ENCODE peak calls at places on chromosome 10, in ten cellular contexts. B is psoas muscle, G is transverse colon, X is uterus, R is prostate gland, Q is cardiac muscle cell, E is thoracic aorta, D is lung, S is mammary epithelial cell, U is PC-3. H is an unnamed sample. For H3K36me3, the result is how much of the 10 kb centered on the place peaks cover.

GRCh38 chr10:17685227-17685840 is 41.4 kb downstream of the STAM start:
- DNase-seq in S (no peak), U (no peak), X (no peak), E (no peak), B (no peak), Q (no peak), G (no peak), D (no peak), R (no peak), H (no peak)

GRCh38 chr10:113788604-113789083 is 37.2 kb downstream of the PLEKHS1 start:
- DNase-seq in X (no peak), Q (no peak), B (no peak), E (peak), U (peak), D (peak), R (peak), S (peak), G (no peak), H (no peak)

GRCh38 chr10:125868372-125868975 is 12.6 kb downstream of the DHX32 start:
- DNase-seq in R (no peak), E (no peak), G (peak), B (no peak), S (peak), Q (peak), D (no peak), U (peak), X (no peak), H (no peak)

GRCh38 chr10:71525721-71526120 is 129.0 kb downstream of the CDH23 start:
- DNase-seq in B (no peak), R (no peak), U (peak), D (no peak), X (no peak), G (no peak), E (no peak), S (peak), Q (no peak), H (no peak)

GRCh38 chr10:29057712-29058426 is 231.0 kb upstream of the LYZL1 start:
- DNase-seq in E (no peak), S (no peak), D (no peak), G (no peak), U (no peak), B (no peak), R (peak), Q (no peak), X (no peak), H (no peak)

GRCh38 chr10:17644485-17644964 is 574 bp downstream of the STAM start:
- DNase-seq in E (no peak), Q (no peak), G (no peak), D (no peak), S (no peak), B (no peak), X (peak), U (no peak), R (no peak), H (no peak)

GRCh38 chr10:61592581-61592980 is 70.1 kb upstream of the CABCOCO1 start:
- DNase-seq in B (no peak), R (no peak), G (no peak), E (no peak), Q (peak), U (peak), D (no peak), X (no peak), S (peak), H (peak)

GRCh38 chr10:10903620-10904019 is 114.1 kb upstream of the CELF2 start:
- DNase-seq in X (no peak), D (no peak), G (no peak), S (no peak), E (no peak), Q (no peak), U (no peak), B (no peak), R (no peak), H (no peak)

GRCh38 chr10:124681091-124681490 is 63.1 kb downstream of the FAM53B start:
- DNase-seq in X (no peak), E (no peak), G (no peak), B (peak), R (no peak), U (no peak), Q (no peak), D (no peak), S (no peak), H (peak)

GRCh38 chr10:5776150-5776880 is 36.9 kb downstream of the GDI2 start:
- DNase-seq in G (no peak), E (no peak), R (no peak), Q (peak), X (no peak), S (no peak), U (no peak), B (no peak), D (no peak), H (no peak)

GRCh38 chr10:73247509-73248258 is 629 bp upstream of the DNAJC9 start:
- DNase-seq in R (no peak), X (no peak), U (peak), E (no peak), G (no peak), B (no peak), S (no peak), Q (no peak), D (no peak), H (no peak)

GRCh38 chr10:126598009-126598408 is 72.5 kb downstream of the C10orf90 start:
- DNase-seq in U (peak), S (peak), R (peak), X (no peak), D (no peak), B (no peak), E (no peak), G (peak), Q (peak), H (peak)

DNA sequence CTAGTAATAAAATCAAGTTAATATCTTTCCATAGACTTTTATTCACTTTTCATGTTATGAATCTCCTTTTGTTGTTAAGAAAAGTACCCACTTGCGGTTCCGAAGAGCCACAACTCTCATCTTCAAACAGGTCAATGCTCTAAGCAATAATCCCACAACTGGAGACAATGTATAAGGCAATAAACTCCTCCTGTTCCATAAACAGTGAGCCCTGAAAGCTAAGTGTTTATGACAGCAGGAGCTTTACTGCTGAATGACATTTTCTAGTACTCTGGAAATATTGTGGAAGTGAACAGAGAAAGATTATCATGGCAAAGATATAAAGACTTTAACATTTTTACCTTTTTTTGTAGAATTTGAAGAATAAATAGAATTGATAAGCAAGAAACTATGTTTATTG is 213.5 kb upstream of the MBL2 start:
- DNase-seq in R (no peak), S (no peak), X (no peak), Q (no peak), D (no peak), U (no peak), B (no peak), G (no peak), E (no peak), H (no peak)
- H3K4me3 ChIP-seq in R (no peak), S (no peak), X (no peak), Q (no peak), D (no peak), U (no peak), B (no peak), G (no peak), E (no peak), H (no peak)

GRCh38 chr10:103145046-103145445 is 48.0 kb downstream of the NT5C2 start:
- DNase-seq in R (no peak), E (no peak), S (no peak), X (no peak), U (no peak), Q (no peak), G (no peak), D (no peak), B (no peak), H (no peak)
- H3K36me3 ChIP-seq in R (under half), E (under half), S (under half), X (under half), U (under half), Q (under half), G (under half), D (under half), B (under half), H (under half)

GRCh38 chr10:131640045-131640644 is 260.7 kb upstream of the PPP2R2D start:
- DNase-seq in X (no peak), D (no peak), E (no peak), S (no peak), U (no peak), Q (no peak), G (no peak), B (no peak), R (no peak), H (no peak)

GRCh38 chr10:131641898-131642297 is 258.9 kb upstream of the PPP2R2D start:
- DNase-seq in R (no peak), U (no peak), B (no peak), X (no peak), G (no peak), D (no peak), E (no peak), S (no peak), Q (no peak), H (no peak)

GRCh38 chr10:131642966-131643365 is 257.8 kb upstream of the PPP2R2D start:
- DNase-seq in B (no peak), D (no peak), U (no peak), S (no peak), X (no peak), Q (no peak), G (no peak), E (no peak), R (no peak), H (no peak)

GRCh38 chr10:131638481-131639278 is 262.1 kb upstream of the PPP2R2D start:
- DNase-seq in E (no peak), X (no peak), D (no peak), B (no peak), R (no peak), S (no peak), U (no peak), G (no peak), Q (no peak), H (no peak)

GRCh38 chr10:131641231-131641630 is 259.6 kb upstream of the PPP2R2D start:
- DNase-seq in S (no peak), G (no peak), D (peak), E (no peak), U (no peak), Q (no peak), R (no peak), X (no peak), B (no peak), H (no peak)
- TF ChIP-seq CTCF in S (no peak), G (no peak), D (no peak), E (no peak), U (no peak), Q (no peak), R (no peak), X (no peak), B (no peak), H (no peak)

DNA sequence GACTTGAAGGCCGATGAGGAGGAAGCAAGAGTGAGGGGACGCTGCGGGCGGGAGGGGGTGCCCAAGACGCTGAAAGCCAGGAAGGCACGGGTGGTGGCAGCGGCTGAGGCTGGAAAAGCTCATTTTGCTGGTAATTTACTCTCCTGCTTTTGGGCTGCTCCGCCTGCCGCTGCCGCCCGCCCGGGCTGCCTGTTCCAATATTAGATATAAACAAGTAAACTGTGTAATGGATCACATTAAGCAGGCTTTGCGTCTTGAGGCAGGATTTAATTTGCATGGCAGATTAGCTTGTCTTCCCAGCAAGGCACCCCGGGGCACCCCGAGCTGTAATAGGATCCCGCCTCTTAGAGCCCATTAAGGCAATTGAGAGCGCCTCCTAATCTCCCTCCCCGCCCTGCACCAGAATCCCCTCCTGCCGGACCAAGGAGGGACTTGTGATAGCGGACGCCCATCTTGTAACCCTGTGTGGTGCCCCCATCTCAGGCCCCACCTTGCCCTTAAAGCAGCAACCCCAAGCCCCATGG is 46.1 kb upstream of the SLF2 start:
- DNase-seq in X (no peak), R (no peak), S (no peak), B (no peak), E (no peak), U (no peak), G (no peak), D (no peak), Q (peak), H (no peak)
- H3K4me3 ChIP-seq in X (no peak), R (no peak), S (no peak), B (no peak), E (no peak), U (no peak), G (no peak), D (no peak), Q (no peak), H (no peak)

GRCh38 chr10:100554902-100555301 is 19.2 kb downstream of the HIF1AN start:
- DNase-seq in E (no peak), R (no peak), U (no peak), G (no peak), Q (no peak), S (no peak), D (no peak), B (no peak), X (no peak), H (no peak)
- H3K36me3 ChIP-seq in E (under half), R (under half), U (under half), G (under half), Q (under half), S (under half), D (under half), B (under half), X (under half), H (under half)

DNA sequence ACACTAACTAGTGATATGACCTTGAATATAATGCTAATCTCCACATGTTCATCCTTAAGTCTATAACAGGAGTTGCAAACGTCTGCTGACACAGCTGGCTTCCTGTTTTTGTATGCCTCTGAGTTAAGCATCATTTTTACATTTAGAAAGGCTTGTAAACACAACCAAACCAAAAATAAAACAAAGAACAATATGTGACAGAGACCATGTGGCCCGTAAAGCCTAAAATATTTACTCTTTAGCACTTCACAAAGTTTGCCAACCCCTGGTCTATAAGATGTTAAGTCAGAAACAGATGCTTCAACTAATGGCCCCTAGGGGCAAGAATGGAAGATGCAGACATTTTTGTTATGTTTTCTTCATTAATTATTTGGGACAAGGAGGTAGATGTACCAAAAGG is 109.3 kb downstream of the CPEB3 start:
- DNase-seq in G (no peak), X (no peak), B (no peak), E (no peak), D (no peak), U (peak), Q (no peak), R (no peak), S (no peak), H (no peak)
- TF ChIP-seq CTCF in G (no peak), X (no peak), B (no peak), E (peak), D (no peak), U (peak), Q (peak), R (no peak), S (peak), H (no peak)

DNA sequence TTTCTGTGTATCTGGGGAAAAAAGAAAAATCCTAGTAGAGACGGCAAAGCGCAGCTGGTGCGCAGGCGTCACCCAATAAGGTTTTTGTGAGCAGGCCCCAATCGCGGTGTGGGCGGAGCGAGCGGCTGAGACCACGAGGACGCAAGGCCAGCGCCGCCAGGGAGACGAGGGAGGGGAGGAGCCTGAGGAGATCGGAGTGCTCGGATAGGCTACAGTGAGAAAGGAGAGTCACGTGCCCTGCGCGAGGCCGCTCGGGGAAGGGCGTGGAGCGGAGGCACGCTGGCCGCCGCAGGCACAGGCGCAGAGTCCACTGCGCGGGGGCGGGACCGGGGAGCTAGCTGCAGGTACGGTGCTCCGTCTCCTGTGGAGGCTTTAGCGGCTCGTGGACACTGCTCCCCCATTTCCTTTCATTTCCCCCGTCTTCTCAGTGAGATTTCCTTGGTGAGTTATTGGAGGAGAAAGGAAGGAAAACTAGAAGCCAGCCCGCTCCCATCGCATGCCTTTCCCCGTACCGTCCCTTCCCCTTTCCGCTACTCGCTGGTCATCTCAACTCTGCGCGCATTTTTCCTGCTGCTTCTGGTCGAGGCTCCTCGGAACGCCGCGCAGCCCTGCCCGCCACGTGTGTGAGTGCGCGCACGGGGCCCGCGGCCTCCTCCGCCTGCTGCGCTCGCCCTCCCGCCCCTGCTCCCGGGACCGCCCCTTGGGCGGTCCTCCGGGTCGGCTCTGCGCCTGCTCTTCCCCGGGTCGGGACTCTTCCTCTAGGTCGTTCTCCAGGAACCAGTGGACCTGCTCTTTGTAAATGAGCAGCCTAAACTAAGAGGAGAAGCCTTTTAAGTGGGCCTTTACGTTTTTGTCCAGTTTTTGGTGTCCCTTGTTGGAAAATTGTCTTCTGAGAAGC is at the start of gene THNSL1:
- DNase-seq in D (peak), S (peak), R (peak), Q (peak), X (peak), E (peak), U (peak), B (peak), G (peak), H (peak)
- H3K4me3 ChIP-seq in D (peak), S (peak), R (peak), Q (peak), X (peak), E (peak), U (peak), B (peak), G (peak), H (peak)